ENCODE peak calls at places on chromosomes 7 and 10, in six cellular contexts. F is NCI-H1417, A is HTR-8/SVneo, C is iris pigment epithelial cell, D is heart left ventricle, H is GF-D8. G is an unnamed sample.

GRCh38 chr7:149558149-149558861 is 60.7 kb upstream of the ZNF746 start:
- DNase-seq in F (no peak), C (no peak), H (no peak), D (no peak), A (no peak), G (peak)

GRCh38 chr10:110370005-110370404 is 65.3 kb upstream of the SMNDC1 start:
- DNase-seq in F (no peak), A (no peak), H (no peak), C (no peak), D (no peak), G (no peak)

GRCh38 chr7:121045090-121045489 is 56.6 kb downstream of the CPED1 start:
- DNase-seq in H (no peak), D (no peak), A (no peak), F (no peak), C (no peak), G (no peak)

GRCh38 chr10:37844644-37845043 is 12.8 kb downstream of the ZNF248 start:
- DNase-seq in A (no peak), F (no peak), C (no peak), H (no peak), D (no peak), G (no peak)

GRCh38 chr10:52883996-52884871 is 111.7 kb upstream of the MBL2 start:
- DNase-seq in F (peak), A (peak), D (no peak), C (peak), H (peak), G (peak)

GRCh38 chr10:115933098-115933497 is 339.9 kb downstream of the GFRA1 start:
- DNase-seq in D (no peak), F (no peak), C (no peak), H (no peak), A (no peak), G (no peak)

GRCh38 chr7:37208528-37208927 is 240.1 kb downstream of the ELMO1 start:
- DNase-seq in A (no peak), C (peak), H (peak), F (peak), D (peak), G (peak)

GRCh38 chr10:69835875-69836727 is 34.4 kb downstream of the COL13A1 start:
- DNase-seq in C (no peak), H (no peak), A (no peak), D (no peak), F (peak), G (no peak)

GRCh38 chr7:150568714-150569113 is 1.5 kb downstream of the GIMAP4 start:
- DNase-seq in D (no peak), H (no peak), C (no peak), F (no peak), A (no peak), G (no peak)

GRCh38 chr10:43198682-43199005 is 60.4 kb downstream of the CSGALNACT2 start:
- DNase-seq in A (no peak), H (no peak), F (no peak), D (no peak), C (no peak), G (no peak)

GRCh38 chr10:452512-453504 is 236.7 kb downstream of the DIP2C start:
- DNase-seq in F (peak), A (no peak), C (peak), D (no peak), H (no peak), G (peak)

GRCh38 chr10:30027057-30028005 is 32.1 kb downstream of the JCAD start:
- DNase-seq in F (peak), A (no peak), H (peak), C (peak), D (peak), G (no peak)

GRCh38 chr10:5291501-5292195 is 73.1 kb upstream of the UCN3 start:
- DNase-seq in C (peak), F (no peak), A (peak), D (peak), H (peak), G (peak)